ENCODE peak calls at places on chromosome 10, in six cellular contexts. R is cardiac muscle cell; Y is sigmoid colon; L is SHP77; H is stimulated activated naive CD8-positive, alpha-beta T cell treated with anti-CD3 and anti-CD28 coated beads, Interleukin-15, amount 100 ng/mL, for 72 hours; C is mucosa of descending colon. N is an unnamed sample.

GRCh38 chr10:17673517-17674051 is 29.6 kb downstream of the STAM start:
- DNase-seq in R (peak), C (no peak), L (no peak), H (no peak), Y (no peak), N (peak)

GRCh38 chr10:17586741-17587720 is 30.1 kb downstream of the HACD1 start:
- DNase-seq in Y (no peak), L (peak), H (no peak), C (no peak), R (peak), N (no peak)

GRCh38 chr10:87000491-87000890 is 19.6 kb upstream of the FAM25A start:
- DNase-seq in R (no peak), L (no peak), Y (no peak), H (no peak), C (no peak), N (peak)

GRCh38 chr10:118769898-118770600 is 15.3 kb upstream of the CACUL1 start:
- DNase-seq in C (no peak), R (no peak), Y (no peak), H (no peak), L (no peak), N (no peak)

GRCh38 chr10:99444676-99445075 is 14.3 kb upstream of the GOT1 start:
- DNase-seq in Y (no peak), L (no peak), C (no peak), R (peak), H (no peak), N (no peak)

GRCh38 chr10:79454259-79454658 is 8.8 kb upstream of the ZCCHC24 start:
- DNase-seq in H (no peak), C (no peak), Y (peak), L (no peak), R (no peak), N (no peak)

GRCh38 chr10:126127630-126128029 is 231.3 kb downstream of the FANK1 start:
- DNase-seq in Y (no peak), H (no peak), L (no peak), R (no peak), C (no peak), N (no peak)

GRCh38 chr10:131856441-131857094 is 44.2 kb upstream of the PPP2R2D start:
- DNase-seq in L (no peak), H (no peak), R (no peak), C (no peak), Y (peak), N (no peak)

GRCh38 chr10:99621454-99622246 is 1.4 kb upstream of the SLC25A28 start:
- DNase-seq in R (no peak), Y (no peak), H (no peak), C (peak), L (no peak), N (no peak)

GRCh38 chr10:79112898-79113431 is 44.2 kb downstream of the ZMIZ1 start:
- DNase-seq in H (no peak), Y (peak), C (no peak), L (no peak), R (peak), N (no peak)

GRCh38 chr10:113985342-113985844 is 58.3 kb upstream of the ADRB1 start:
- DNase-seq in Y (no peak), C (no peak), L (no peak), H (no peak), R (no peak), N (no peak)

GRCh38 chr10:60901561-60902235 is 42.3 kb downstream of the RHOBTB1 start:
- DNase-seq in Y (no peak), R (no peak), H (no peak), L (no peak), C (no peak), N (peak)

GRCh38 chr10:86205761-86206145 is 160.8 kb downstream of the GRID1 start:
- DNase-seq in C (no peak), L (no peak), R (no peak), H (no peak), Y (peak), N (no peak)

GRCh38 chr10:8158439-8159071 is 104.1 kb downstream of the GATA3 start:
- DNase-seq in C (peak), H (no peak), Y (no peak), R (no peak), L (no peak), N (no peak)

GRCh38 chr10:31939797-31940708 is 11.4 kb upstream of the ARHGAP12 start:
- DNase-seq in C (no peak), L (no peak), Y (no peak), H (no peak), R (no peak), N (no peak)

GRCh38 chr10:91077549-91078017 is 142.9 kb upstream of the PCGF5 start:
- DNase-seq in Y (no peak), H (no peak), C (peak), L (no peak), R (peak), N (no peak)

GRCh38 chr10:84613336-84614021 is 285.1 kb downstream of the CCSER2 start:
- DNase-seq in H (no peak), R (peak), Y (no peak), C (peak), L (peak), N (peak)

GRCh38 chr10:11165591-11166543 is 148.2 kb downstream of the CELF2 start:
- DNase-seq in Y (peak), L (no peak), H (peak), C (peak), R (peak), N (peak)

GRCh38 chr10:77506517-77506916 is 131.1 kb downstream of the KCNMA1 start:
- DNase-seq in Y (no peak), H (no peak), R (no peak), L (no peak), C (no peak), N (no peak)

GRCh38 chr10:77943086-77943901 is 16.7 kb upstream of the DLG5 start:
- DNase-seq in Y (peak), C (no peak), H (no peak), R (no peak), L (no peak), N (peak)

GRCh38 chr10:128165536-128165935 is 39.3 kb upstream of the MKI67 start:
- DNase-seq in H (no peak), C (no peak), L (no peak), R (no peak), Y (no peak), N (no peak)

GRCh38 chr10:51103818-51104217 is 29.5 kb downstream of the PRKG1 start:
- DNase-seq in L (no peak), R (no peak), H (no peak), Y (no peak), C (no peak), N (peak)

GRCh38 chr10:69944761-69945160 is 107.9 kb upstream of the MACROH2A2 start:
- DNase-seq in C (no peak), Y (no peak), H (no peak), R (no peak), L (no peak), N (no peak)

GRCh38 chr10:123154092-123154942 is at the start of gene BUB3:
- DNase-seq in R (peak), L (peak), Y (peak), C (peak), H (peak), N (peak)

GRCh38 chr10:118496525-118496924 is 98.9 kb downstream of the PRLHR start:
- DNase-seq in R (no peak), L (no peak), Y (no peak), C (peak), H (no peak), N (no peak)

GRCh38 chr10:52312999-52313349 is 1.1 kb upstream of the DKK1 start:
- DNase-seq in H (no peak), L (no peak), R (no peak), C (no peak), Y (no peak), N (no peak)

GRCh38 chr10:119284679-119285096 is 77.3 kb downstream of the GRK5 start:
- DNase-seq in L (no peak), R (peak), Y (peak), H (no peak), C (no peak), N (no peak)

N was measured in foreskin melanocyte.